ENCODE peak calls at places on chromosomes 6 and 20, in six cellular contexts. R is HCT116, K is GM23248, W is PC-3, J is hepatocyte, A is MM.1S. T is an unnamed sample. For H3K9me3, the result is how much of the 10 kb centered on the place peaks cover.

GRCh38 chr6:52511572-52512151 is 65.2 kb downstream of the TRAM2 start:
- DNase-seq in J (no peak), A (no peak), K (peak), R (no peak), W (peak), T (no peak)

GRCh38 chr6:52403627-52404026 is 16.5 kb upstream of the EFHC1 start:
- DNase-seq in J (no peak), R (no peak), W (peak), A (no peak), K (no peak), T (no peak)

GRCh38 chr20:45052698-45053440 is 48.1 kb downstream of the KCNS1 start:
- DNase-seq in K (peak), R (no peak), J (no peak), A (peak), W (no peak), T (no peak)

GRCh38 chr20:39823239-39823638 is 861.1 kb downstream of the DHX35 start:
- DNase-seq in K (peak), J (no peak), W (no peak), R (no peak), A (no peak), T (no peak)

GRCh38 chr6:19538086-19538485 is 299.1 kb upstream of the ID4 start:
- DNase-seq in J (peak), R (no peak), K (no peak), W (peak), A (peak), T (no peak)

GRCh38 chr6:134330555-134330954 is 12.6 kb upstream of the SGK1 start:
- DNase-seq in A (no peak), J (no peak), R (no peak), W (no peak), K (no peak), T (no peak)

GRCh38 chr20:3706774-3707507 is 5.5 kb downstream of the SIGLEC1 start:
- DNase-seq in J (no peak), R (no peak), K (peak), W (peak), A (no peak), T (no peak)

GRCh38 chr6:82878812-82879211 is 186.8 kb downstream of the UBE3D start:
- DNase-seq in A (no peak), J (peak), K (no peak), W (no peak), R (no peak), T (no peak)

GRCh38 chr6:41858703-41859102 is 36.5 kb downstream of the USP49 start:
- DNase-seq in A (no peak), W (no peak), K (no peak), R (no peak), J (no peak), T (no peak)

GRCh38 chr6:19301980-19302379 is 535.2 kb upstream of the ID4 start:
- DNase-seq in K (peak), A (no peak), R (no peak), J (no peak), W (peak), T (peak)

GRCh38 chr6:125945378-125946141 is 11.0 kb upstream of the HINT3 start:
- DNase-seq in K (peak), J (peak), A (no peak), R (no peak), W (no peak), T (no peak)

GRCh38 chr20:3202965-3203314 is 1.5 kb downstream of the DDRGK1 start:
- DNase-seq in K (no peak), W (no peak), R (no peak), J (no peak), A (no peak), T (no peak)

GRCh38 chr6:128508588-128509296 is 11.7 kb downstream of the PTPRK start:
- DNase-seq in J (peak), K (peak), A (no peak), R (peak), W (peak), T (no peak)

GRCh38 chr20:36808317-36809257 is 35.0 kb upstream of the DSN1 start:
- DNase-seq in W (peak), R (peak), K (peak), A (peak), J (peak), T (peak)

DNA sequence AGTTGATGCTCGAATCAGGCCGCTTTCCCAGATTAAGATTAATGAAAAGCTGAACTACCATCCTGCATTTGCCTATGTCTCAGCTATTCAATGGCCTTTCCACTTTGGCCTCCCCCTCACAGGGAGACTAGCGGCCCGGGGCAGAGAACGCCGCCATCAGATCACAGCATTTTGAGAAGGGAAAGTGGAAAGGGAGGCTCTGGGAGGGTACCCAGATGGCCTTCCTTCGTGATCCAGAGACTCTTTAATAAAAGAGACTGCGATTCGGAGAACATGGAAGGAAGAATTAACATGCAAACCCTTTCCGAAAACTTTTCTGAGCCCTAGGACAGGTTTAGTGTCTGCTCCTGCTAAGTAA is 533 bp downstream of the MRPS18A start:
- DNase-seq in A (no peak), K (peak), R (no peak), W (no peak), J (no peak), T (no peak)
- TF ChIP-seq EZH2 in A (no peak), K (no peak), R (no peak), W (no peak), J (no peak), T (no peak)

DNA sequence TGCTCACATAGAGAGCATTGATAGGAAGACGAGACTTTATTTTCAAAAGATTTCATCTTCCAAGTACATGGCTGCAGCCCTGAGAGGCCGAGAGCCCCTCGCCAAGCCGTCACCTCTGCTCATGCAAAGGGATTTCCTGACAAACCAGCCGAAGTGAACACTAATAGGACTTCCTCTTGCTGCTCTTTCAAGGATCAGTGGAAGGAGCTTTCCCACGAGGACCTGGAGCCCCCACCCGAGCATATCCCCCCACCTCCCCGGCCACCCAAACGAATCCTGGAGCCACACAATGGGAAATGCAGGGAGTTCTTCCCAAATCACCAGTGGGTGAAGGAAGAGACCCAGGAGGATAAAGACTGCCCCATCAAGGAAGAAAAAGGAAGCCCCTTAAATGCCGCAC is 69.3 kb downstream of the PTPN1 start:
- DNase-seq in A (no peak), J (no peak), R (no peak), W (no peak), K (no peak), T (no peak)
- TF ChIP-seq EZH2phosphoT487 in A (no peak), J (no peak), R (no peak), W (no peak), K (no peak), T (no peak)

GRCh38 chr6:170301184-170301583 is 5.4 kb upstream of the FAM120B start:
- DNase-seq in R (no peak), W (no peak), A (no peak), J (no peak), K (no peak), T (no peak)
- H3K9me3 ChIP-seq in R (under half), W (under half), A (under half), J (under half), K (under half), T (under half)

GRCh38 chr6:39228992-39229767 is at the start of gene KCNK5:
- DNase-seq in A (peak), W (peak), R (peak), K (peak), J (peak), T (peak)
- TF ChIP-seq EZH2 in A (no peak), W (peak), R (no peak), K (no peak), J (no peak), T (peak)

DNA sequence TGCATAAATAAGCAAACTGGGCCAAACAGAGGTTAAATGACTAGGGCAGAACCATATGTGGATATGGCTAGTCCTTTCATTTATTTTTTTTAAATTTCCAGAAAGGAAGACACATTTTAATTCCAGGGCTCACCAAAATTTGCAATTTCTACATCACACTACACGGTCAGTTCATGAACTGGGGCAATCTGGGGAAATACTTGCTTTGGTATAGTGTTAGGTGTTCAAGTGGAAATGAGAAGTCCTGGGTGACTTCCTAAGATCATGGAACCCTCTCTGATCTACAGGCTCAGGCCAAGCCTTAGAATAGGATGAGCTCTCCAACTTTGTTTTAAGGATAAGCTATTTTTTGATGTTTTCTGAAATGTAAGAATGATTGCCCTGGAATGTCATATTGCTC is 128.6 kb upstream of the SPACA1 start:
- DNase-seq in R (no peak), J (no peak), W (no peak), K (no peak), A (no peak), T (no peak)
- TF ChIP-seq EZH2phosphoT487 in R (no peak), J (no peak), W (no peak), K (no peak), A (no peak), T (no peak)

DNA sequence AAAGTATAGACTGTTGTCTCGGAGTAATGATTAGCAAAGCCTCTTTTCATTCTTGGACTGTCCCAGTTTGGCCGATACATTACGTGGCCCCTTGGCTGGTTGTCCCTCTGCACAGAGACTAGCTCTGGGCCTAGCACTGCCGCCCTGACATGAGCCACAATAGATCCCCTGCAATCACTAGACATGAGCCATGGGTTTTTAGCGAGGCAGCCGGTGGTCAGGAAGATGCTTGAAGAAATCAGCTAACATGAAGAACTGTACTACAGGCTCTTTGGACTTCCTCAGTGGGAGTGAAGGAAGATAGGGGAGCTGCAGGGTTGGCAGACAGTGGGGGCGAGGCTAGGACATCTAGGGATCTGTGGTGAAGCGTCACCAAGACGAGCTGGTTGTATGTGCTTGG is 11.0 kb downstream of the DUSP22 start:
- DNase-seq in A (no peak), K (no peak), R (no peak), W (no peak), J (no peak), T (no peak)
- H3K9me3 ChIP-seq in A (under half), K (under half), R (under half), W (under half), J (under half), T (under half)

GRCh38 chr20:50007369-50007768 is 24.6 kb downstream of the SNAI1 start:
- DNase-seq in W (no peak), R (no peak), J (no peak), K (no peak), A (no peak), T (no peak)

GRCh38 chr20:50013976-50014375 is 31.2 kb downstream of the SNAI1 start:
- DNase-seq in K (no peak), J (no peak), W (no peak), R (no peak), A (no peak), T (no peak)

GRCh38 chr20:50012282-50013263 is 29.8 kb downstream of the SNAI1 start:
- DNase-seq in J (peak), W (no peak), K (no peak), R (no peak), A (peak), T (no peak)

GRCh38 chr20:50008007-50008406 is 25.2 kb downstream of the SNAI1 start:
- DNase-seq in J (no peak), R (no peak), K (no peak), A (no peak), W (no peak), T (peak)

DNA sequence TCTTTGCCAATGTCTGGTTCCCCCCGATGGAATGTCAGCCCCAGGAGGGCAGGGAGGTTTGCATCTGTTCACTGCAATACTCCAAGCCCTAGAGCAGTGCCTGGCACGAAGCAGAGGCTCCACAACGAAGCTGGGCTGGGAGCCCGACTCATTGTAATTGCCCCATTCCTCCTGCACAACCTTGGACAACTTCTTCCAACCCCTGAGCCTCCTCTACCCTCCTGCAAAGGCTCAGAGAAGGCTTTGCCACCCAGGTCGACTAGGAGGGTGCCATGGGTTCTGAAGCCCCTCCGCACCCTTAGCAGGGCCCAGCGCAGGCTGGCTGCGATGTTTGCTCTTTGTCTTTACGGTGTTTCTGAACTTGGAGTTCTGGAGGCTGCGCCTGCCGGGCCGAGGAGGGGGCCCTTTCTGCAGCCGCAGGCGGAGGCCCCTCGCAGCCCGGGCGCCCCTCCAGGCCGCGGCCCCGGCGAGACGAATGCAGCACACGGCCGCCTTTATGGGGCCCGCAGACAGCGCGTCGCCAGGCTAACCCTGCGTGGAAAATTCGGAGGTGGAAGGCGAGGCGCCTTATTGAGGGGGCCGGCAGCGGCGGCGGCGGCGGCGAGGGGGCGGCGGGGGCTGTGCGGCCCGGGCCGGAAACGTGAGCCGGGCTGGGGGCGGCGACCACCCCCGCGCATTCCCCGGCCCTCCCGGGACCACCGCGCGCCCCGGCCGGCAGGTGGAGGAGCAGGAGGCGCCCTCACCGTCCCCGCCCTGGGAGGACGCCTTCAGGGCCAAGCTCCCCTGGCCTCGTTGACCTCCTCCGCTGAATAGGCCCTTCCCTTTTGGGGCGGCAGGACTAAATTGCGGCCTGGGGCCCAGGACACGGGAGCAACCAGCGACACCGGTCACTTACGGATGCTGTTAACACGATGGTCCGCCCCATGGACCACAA is 27.0 kb downstream of the SNAI1 start:
- DNase-seq in K (peak), A (no peak), J (no peak), W (no peak), R (no peak), T (peak)
- TF ChIP-seq EZH2 in K (no peak), A (no peak), J (no peak), W (no peak), R (no peak), T (peak)

DNA sequence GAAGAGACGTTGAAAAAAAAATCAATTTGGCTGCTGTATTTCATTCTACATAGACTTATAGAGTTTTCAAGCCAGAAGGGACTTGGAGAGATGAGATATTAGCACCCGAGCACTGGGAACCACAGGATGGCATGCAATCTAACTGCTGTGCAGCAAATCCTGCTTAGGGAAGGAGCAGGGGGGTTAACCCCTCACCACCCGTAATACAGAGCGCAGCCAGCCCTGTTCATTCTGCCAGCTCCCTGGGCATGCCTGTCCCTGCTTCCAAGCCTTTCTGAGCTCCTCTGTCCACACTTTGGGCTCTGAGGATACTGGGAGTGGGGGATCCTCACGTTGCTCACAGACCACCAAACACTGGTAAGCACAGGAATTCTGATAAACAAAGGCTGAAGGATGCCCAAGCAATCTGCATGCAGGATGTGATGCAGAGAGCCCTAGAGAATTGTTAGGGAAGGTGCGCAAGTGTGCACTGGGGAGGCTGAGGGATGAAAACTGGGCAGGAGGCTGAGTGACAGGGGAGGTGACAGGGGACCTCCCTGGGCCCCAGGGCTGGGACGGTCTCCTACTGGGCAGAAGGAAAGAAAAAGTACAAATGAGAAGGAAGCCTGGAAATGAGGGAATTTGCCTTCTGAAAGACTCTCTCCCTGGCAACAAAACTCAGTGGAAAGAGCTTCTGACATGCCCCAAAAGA is 34.0 kb downstream of the CPNE5 start:
- DNase-seq in K (no peak), W (no peak), R (no peak), J (no peak), A (no peak), T (peak)
- TF ChIP-seq EZH2phosphoT487 in K (no peak), W (no peak), R (no peak), J (no peak), A (no peak), T (no peak)